ENCODE peak calls at places on chromosomes 11 and 22, in four cellular contexts. One of them, this sample, is unnamed.
A peak's percentile ranks its signal among the peaks of the same experiment; 100 is the strongest.

GRCh38 chr22:38239101-38239761 is 33.6 kb downstream of the TMEM184B start:
- DNase-seq in left ventricle myocardium inferior: no peak
- DNase-seq in tibial nerve: no peak
- DNase-seq in SK-N-MC: no peak
- DNase-seq in this sample: no peak

GRCh38 chr11:15896544-15896943 is 459.8 kb downstream of the SOX6 start:
- DNase-seq in SK-N-MC: no peak
- DNase-seq in left ventricle myocardium inferior: no peak
- DNase-seq in tibial nerve: no peak
- DNase-seq in this sample: no peak

GRCh38 chr11:72222907-72223614 is 1.5 kb upstream of the INPPL1 start:
- DNase-seq in tibial nerve: peak; percentile 91
- DNase-seq in SK-N-MC: peak; percentile 14
- DNase-seq in left ventricle myocardium inferior: peak; percentile 96
- DNase-seq in this sample: peak; percentile 93

GRCh38 chr11:118623291-118623655 is 15.9 kb downstream of the PHLDB1 start:
- DNase-seq in SK-N-MC: no peak
- DNase-seq in tibial nerve: no peak
- DNase-seq in left ventricle myocardium inferior: no peak
- DNase-seq in this sample: no peak

GRCh38 chr11:33682446-33682845 is 18.2 kb downstream of the C11orf91 start:
- DNase-seq in SK-N-MC: no peak
- DNase-seq in left ventricle myocardium inferior: no peak
- DNase-seq in tibial nerve: no peak
- DNase-seq in this sample: no peak

GRCh38 chr11:17230867-17231851 is 23.4 kb upstream of the PIK3C2A start:
- DNase-seq in tibial nerve: no peak
- DNase-seq in SK-N-MC: no peak
- DNase-seq in left ventricle myocardium inferior: no peak
- DNase-seq in this sample: peak; percentile 35

GRCh38 chr11:47099213-47099917 is 77.3 kb downstream of the ARFGAP2 start:
- DNase-seq in tibial nerve: no peak
- DNase-seq in SK-N-MC: no peak
- DNase-seq in left ventricle myocardium inferior: no peak
- DNase-seq in this sample: no peak

GRCh38 chr22:43011079-43011478 is 3.9 kb downstream of the PACSIN2 start:
- DNase-seq in tibial nerve: no peak
- DNase-seq in SK-N-MC: no peak
- DNase-seq in left ventricle myocardium inferior: no peak
- DNase-seq in this sample: no peak

GRCh38 chr11:80379620-80380278 is 938.9 kb upstream of the TENM4 start:
- DNase-seq in SK-N-MC: no peak
- DNase-seq in tibial nerve: no peak
- DNase-seq in left ventricle myocardium inferior: no peak
- DNase-seq in this sample: no peak

GRCh38 chr11:111697910-111698309 is 68.3 kb downstream of the PPP2R1B start:
- DNase-seq in tibial nerve: no peak
- DNase-seq in left ventricle myocardium inferior: no peak
- DNase-seq in SK-N-MC: no peak
- DNase-seq in this sample: no peak

GRCh38 chr11:11211186-11211585 is 141.9 kb downstream of the CSNK2A3 start:
- DNase-seq in tibial nerve: no peak
- DNase-seq in SK-N-MC: no peak
- DNase-seq in left ventricle myocardium inferior: no peak
- DNase-seq in this sample: no peak

GRCh38 chr11:130212431-130212961 is 52.9 kb downstream of the ST14 start:
- DNase-seq in left ventricle myocardium inferior: no peak
- DNase-seq in tibial nerve: no peak
- DNase-seq in SK-N-MC: no peak
- DNase-seq in this sample: no peak

GRCh38 chr11:44755553-44756505 is 29.1 kb downstream of the TSPAN18 start:
- DNase-seq in SK-N-MC: no peak
- DNase-seq in left ventricle myocardium inferior: no peak
- DNase-seq in tibial nerve: no peak
- DNase-seq in this sample: no peak

GRCh38 chr22:42788466-42788865 is 67.8 kb upstream of the A4GALT start:
- DNase-seq in SK-N-MC: no peak
- DNase-seq in left ventricle myocardium inferior: no peak
- DNase-seq in tibial nerve: no peak
- DNase-seq in this sample: no peak

GRCh38 chr11:65899356-65900124 is 648 bp downstream of the FOSL1 start:
- DNase-seq in SK-N-MC: no peak
- DNase-seq in left ventricle myocardium inferior: peak; percentile 61
- DNase-seq in tibial nerve: no peak
- DNase-seq in this sample: peak; percentile 27

GRCh38 chr22:37304595-37305343 is 22.5 kb downstream of the CYTH4 start:
- DNase-seq in tibial nerve: no peak
- DNase-seq in SK-N-MC: no peak
- DNase-seq in left ventricle myocardium inferior: no peak
- DNase-seq in this sample: no peak

GRCh38 chr11:13271060-13271693 is 6.4 kb upstream of the BMAL1 start:
- DNase-seq in tibial nerve: no peak
- DNase-seq in left ventricle myocardium inferior: no peak
- DNase-seq in SK-N-MC: no peak
- DNase-seq in this sample: no peak

GRCh38 chr11:8699903-8700302 is 17.3 kb downstream of the RPL27A start:
- DNase-seq in tibial nerve: no peak
- DNase-seq in left ventricle myocardium inferior: no peak
- DNase-seq in SK-N-MC: no peak
- DNase-seq in this sample: no peak

GRCh38 chr11:8744423-8744822 is 61.8 kb downstream of the RPL27A start:
- DNase-seq in left ventricle myocardium inferior: no peak
- DNase-seq in SK-N-MC: no peak
- DNase-seq in tibial nerve: no peak
- DNase-seq in this sample: no peak

GRCh38 chr22:48627966-48628365 is 1199.7 kb downstream of the BRD1 start:
- DNase-seq in SK-N-MC: no peak
- DNase-seq in tibial nerve: no peak
- DNase-seq in left ventricle myocardium inferior: no peak
- DNase-seq in this sample: no peak

GRCh38 chr11:12275818-12276217 is 101.6 kb upstream of the PARVA start:
- DNase-seq in SK-N-MC: no peak
- DNase-seq in tibial nerve: no peak
- DNase-seq in left ventricle myocardium inferior: no peak
- DNase-seq in this sample: no peak

GRCh38 chr22:48754611-48755331 is 1072.9 kb downstream of the BRD1 start:
- DNase-seq in SK-N-MC: no peak
- DNase-seq in left ventricle myocardium inferior: no peak
- DNase-seq in tibial nerve: no peak
- DNase-seq in this sample: no peak

GRCh38 chr11:58923300-58923788 is 15.9 kb upstream of the GLYATL1 start:
- DNase-seq in left ventricle myocardium inferior: no peak
- DNase-seq in tibial nerve: no peak
- DNase-seq in SK-N-MC: no peak
- DNase-seq in this sample: no peak

GRCh38 chr11:18392434-18393321 is 1.7 kb upstream of the LDHA start:
- DNase-seq in SK-N-MC: no peak
- DNase-seq in tibial nerve: no peak
- DNase-seq in left ventricle myocardium inferior: no peak
- DNase-seq in this sample: no peak

GRCh38 chr11:69385832-69386415 is 92.0 kb downstream of the MYEOV start:
- DNase-seq in left ventricle myocardium inferior: no peak
- DNase-seq in tibial nerve: no peak
- DNase-seq in SK-N-MC: no peak
- DNase-seq in this sample: no peak

GRCh38 chr11:66862559-66863037 is 5.7 kb downstream of the LRFN4 start:
- DNase-seq in left ventricle myocardium inferior: no peak
- DNase-seq in tibial nerve: no peak
- DNase-seq in SK-N-MC: no peak
- DNase-seq in this sample: no peak

GRCh38 chr22:37245740-37246139 is 1.7 kb upstream of the RAC2 start:
- DNase-seq in tibial nerve: no peak
- DNase-seq in SK-N-MC: no peak
- DNase-seq in left ventricle myocardium inferior: no peak
- DNase-seq in this sample: no peak

GRCh38 chr22:34845391-34845790 is 220.6 kb upstream of the ISX start:
- DNase-seq in left ventricle myocardium inferior: no peak
- DNase-seq in SK-N-MC: no peak
- DNase-seq in tibial nerve: no peak
- DNase-seq in this sample: no peak

GRCh38 chr11:121596195-121597145 is 143.7 kb upstream of the SORL1-AS1 start:
- DNase-seq in tibial nerve: no peak
- DNase-seq in left ventricle myocardium inferior: no peak
- DNase-seq in SK-N-MC: no peak
- DNase-seq in this sample: no peak
- H3K27ac ChIP-seq in tibial nerve: no peak overlapping the region
- H3K27ac ChIP-seq in left ventricle myocardium inferior: no peak overlapping the region
- H3K27ac ChIP-seq in SK-N-MC: no peak overlapping the region
- H3K27ac ChIP-seq in this sample: no peak overlapping the region

DNA sequence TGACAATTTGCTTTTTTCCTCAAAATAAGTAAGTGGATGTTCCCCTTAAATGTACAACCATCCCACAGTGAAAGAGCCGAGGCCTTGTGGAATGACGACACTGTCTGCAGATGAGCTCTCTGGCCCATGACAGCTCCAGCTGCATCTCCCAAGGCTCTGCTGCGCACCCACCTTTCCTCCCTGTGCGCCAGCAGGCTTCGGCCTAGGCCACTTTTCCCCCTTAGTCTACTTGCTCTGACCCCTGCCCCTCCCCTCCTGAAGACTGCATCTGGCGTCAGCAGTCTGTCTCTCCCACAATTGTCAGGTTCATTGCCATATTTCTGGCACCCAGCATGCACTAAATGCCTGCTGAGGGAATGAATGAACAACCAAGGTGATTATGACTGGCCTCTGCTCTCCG is 2.0 kb downstream of the TOP3B start:
- DNase-seq in tibial nerve: no peak
- DNase-seq in SK-N-MC: no peak
- DNase-seq in left ventricle myocardium inferior: no peak
- DNase-seq in this sample: no peak
- H3K36me3 ChIP-seq in tibial nerve: no peaks in the 10 kb centered on the region
- H3K36me3 ChIP-seq in SK-N-MC: no peaks in the 10 kb centered on the region
- H3K36me3 ChIP-seq in left ventricle myocardium inferior: no peaks in the 10 kb centered on the region
- H3K36me3 ChIP-seq in this sample: no peaks in the 10 kb centered on the region

DNA sequence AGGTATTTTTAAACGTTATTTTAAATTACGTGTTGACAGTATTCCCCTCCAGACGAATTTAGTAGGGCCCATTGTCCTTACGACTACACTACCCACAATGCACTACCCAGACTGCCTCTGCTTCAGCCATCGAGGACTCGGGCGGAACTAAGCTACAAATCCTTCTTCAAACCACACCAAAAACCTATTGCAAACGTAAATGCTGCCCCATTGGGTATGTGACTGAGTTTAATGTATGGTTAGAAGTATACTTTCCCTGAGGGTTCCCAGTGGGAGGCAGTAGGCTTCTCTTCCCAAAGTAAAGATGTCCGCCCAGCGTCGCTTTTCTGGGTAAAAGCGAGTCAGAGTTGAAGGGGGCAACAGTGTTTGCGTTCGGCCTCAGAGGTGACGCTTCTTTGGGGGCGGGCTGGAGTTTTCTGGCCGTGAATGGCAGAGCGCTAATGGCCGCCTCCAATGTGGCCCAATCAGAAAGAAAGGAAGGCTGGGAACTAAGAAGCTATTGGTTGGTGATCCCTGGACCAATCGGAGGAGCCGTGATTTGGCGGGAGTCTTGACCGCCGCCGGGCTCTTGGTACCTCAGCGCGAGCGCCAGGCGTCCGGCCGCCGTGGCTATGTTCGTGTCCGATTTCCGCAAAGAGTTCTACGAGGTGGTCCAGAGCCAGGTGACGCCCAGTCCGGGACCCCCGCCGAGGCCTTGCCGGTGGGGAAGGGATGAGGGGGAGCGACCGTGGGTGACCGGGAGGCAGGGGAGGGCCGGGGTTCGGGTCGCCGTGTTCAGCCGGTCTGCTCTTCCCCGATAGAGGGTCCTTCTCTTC is at the start of gene CDC45:
- DNase-seq in tibial nerve: peak; percentile 95
- DNase-seq in SK-N-MC: peak; percentile 93
- DNase-seq in left ventricle myocardium inferior: peak; percentile 96
- DNase-seq in this sample: peak; percentile 97
- H3K27ac ChIP-seq in tibial nerve: peak within 1 kb of the TSS; percentile 93
- H3K27ac ChIP-seq in SK-N-MC: peak within 1 kb of the TSS; percentile 99
- H3K27ac ChIP-seq in left ventricle myocardium inferior: peak within 1 kb of the TSS; percentile 98
- H3K27ac ChIP-seq in this sample: peak within 1 kb of the TSS; percentile 96

DNA sequence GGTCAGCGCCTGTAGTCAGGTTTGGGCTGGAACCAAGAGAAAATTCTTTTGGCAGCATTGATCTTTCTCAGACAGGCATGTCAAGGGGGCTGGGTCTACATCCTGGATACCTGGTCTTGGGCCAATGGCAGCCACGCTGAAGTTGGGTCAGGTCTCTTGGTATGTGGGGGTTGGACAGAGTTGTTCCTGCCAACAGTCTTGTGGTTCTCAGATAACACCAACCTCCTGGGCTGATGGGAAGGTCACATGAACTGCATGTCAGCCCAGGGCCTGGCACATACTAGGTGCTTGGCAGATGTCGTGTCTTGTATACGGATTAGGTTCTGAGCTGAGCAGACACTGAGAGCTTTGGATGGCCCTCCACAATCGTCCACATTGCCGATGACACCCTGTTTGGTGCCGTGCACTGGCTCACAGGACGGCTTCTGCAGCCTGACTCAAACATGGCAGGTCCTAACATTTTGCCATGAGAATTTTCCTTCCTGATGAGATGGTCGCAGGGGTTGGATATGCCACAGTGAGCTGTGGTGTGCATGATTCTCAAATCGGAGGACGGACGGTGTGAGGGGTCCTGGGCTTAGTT is 42.0 kb downstream of the FBLN1 start:
- DNase-seq in left ventricle myocardium inferior: peak; percentile 46
- DNase-seq in SK-N-MC: no peak
- DNase-seq in tibial nerve: no peak
- DNase-seq in this sample: no peak
- H3K36me3 ChIP-seq in left ventricle myocardium inferior: peaks cover 21% of the 10 kb centered on the region
- H3K36me3 ChIP-seq in SK-N-MC: peaks cover 37% of the 10 kb centered on the region
- H3K36me3 ChIP-seq in tibial nerve: no peaks in the 10 kb centered on the region
- H3K36me3 ChIP-seq in this sample: no peaks in the 10 kb centered on the region

This sample was measured in CD4-positive, alpha-beta memory T cell.